ENCODE peak calls at places on chromosomes 4 and X, in four cellular contexts. D is NCI-H1105, N is left lung, R is head of caudate nucleus. A is an unnamed sample.

GRCh38 chr4:91734682-91735081 is 569.1 kb upstream of the GRID2 start:
- DNase-seq in D (no peak), N (no peak), R (no peak), A (peak; percentile 5)

GRCh38 chr4:3290476-3290875 is 2.3 kb upstream of the RGS12 start:
- DNase-seq in D (no peak), N (no peak), R (no peak), A (no peak)

GRCh38 chr4:188992706-188993105 is 853.5 kb downstream of the TRIML1 start:
- DNase-seq in D (no peak), N (no peak), R (no peak), A (no peak)

GRCh38 chr4:8770518-8771257 is 101.0 kb downstream of the HMX1 start:
- DNase-seq in D (no peak), N (peak; percentile 49), R (no peak), A (no peak)

GRCh38 chrX:21800344-21800770 is 39.1 kb upstream of the MBTPS2 start:
- DNase-seq in D (no peak), N (no peak), R (no peak), A (no peak)

GRCh38 chrX:40651620-40652223 is 4.4 kb upstream of the CXorf38 start:
- DNase-seq in D (peak; percentile 38), N (no peak), R (peak; percentile 38), A (peak; percentile 68)

GRCh38 chrX:153703036-153703370 is 15.3 kb downstream of the SLC6A8 start:
- DNase-seq in D (no peak), N (no peak), R (no peak), A (peak; percentile 80)

GRCh38 chr4:105147226-105148151 is 813 bp downstream of the TET2 start:
- DNase-seq in D (no peak), N (peak; percentile 56), R (peak; percentile 26), A (peak; percentile 45)

GRCh38 chr4:28558871-28559270 is 1698.2 kb downstream of the STIM2 start:
- DNase-seq in D (no peak), N (no peak), R (no peak), A (no peak)

GRCh38 chr4:155403886-155404285 is 27.1 kb upstream of the MAP9 start:
- DNase-seq in D (peak; percentile 49), N (no peak), R (no peak), A (no peak)

GRCh38 chr4:140116442-140117104 is 37.4 kb downstream of the MAML3 start:
- DNase-seq in D (no peak), N (no peak), R (no peak), A (no peak)

GRCh38 chrX:119266364-119266995 is 30.4 kb downstream of the PGRMC1 start:
- DNase-seq in D (no peak), N (no peak), R (no peak), A (peak; percentile 17)

GRCh38 chrX:7926501-7926900 is 712 bp downstream of the PNPLA4 start:
- DNase-seq in D (no peak), N (no peak), R (no peak), A (no peak)

GRCh38 chrX:69565247-69565815 is 50.6 kb upstream of the EDA start:
- DNase-seq in D (no peak), N (no peak), R (no peak), A (no peak)

GRCh38 chr4:160129439-160129838 is 1026.6 kb downstream of the RAPGEF2 start:
- DNase-seq in D (no peak), N (no peak), R (no peak), A (no peak)

GRCh38 chrX:1453951-1454785 is 1.5 kb upstream of the ASMTL start:
- DNase-seq in D (no peak), N (peak; percentile 97), R (peak; percentile 81), A (peak; percentile 74)

GRCh38 chr4:123750044-123750443 is 353.4 kb downstream of the SPRY1 start:
- DNase-seq in D (no peak), N (no peak), R (no peak), A (peak; percentile 81)

GRCh38 chrX:28880136-28880535 is 292.9 kb downstream of the IL1RAPL1 start:
- DNase-seq in D (no peak), N (no peak), R (no peak), A (no peak)

GRCh38 chr4:119623025-119623424 is 5.6 kb downstream of the PDE5A start:
- DNase-seq in D (no peak), N (no peak), R (no peak), A (no peak)

GRCh38 chr4:26032572-26033320 is 118.7 kb downstream of the SMIM20 start:
- DNase-seq in D (no peak), N (no peak), R (no peak), A (no peak)

GRCh38 chr4:47612116-47613023 is 127.3 kb downstream of the ATP10D start:
- DNase-seq in D (no peak), N (no peak), R (no peak), A (no peak)

GRCh38 chr4:69713593-69713992 is 46.8 kb downstream of the SULT1B1 start:
- DNase-seq in D (no peak), N (no peak), R (no peak), A (no peak)

GRCh38 chrX:71222929-71223328 is at the start of gene GJB1:
- DNase-seq in D (no peak), N (no peak), R (peak; percentile 61), A (no peak)

GRCh38 chrX:149508467-149508866 is 3.4 kb upstream of the IDS start:
- DNase-seq in D (no peak), N (no peak), R (no peak), A (no peak)

GRCh38 chr4:46844325-46844917 is 64.6 kb downstream of the COX7B2 start:
- DNase-seq in D (peak; percentile 52), N (no peak), R (no peak), A (peak; percentile 38)

GRCh38 chr4:42143996-42144395 is 8.5 kb downstream of the BEND4 start:
- DNase-seq in D (no peak), N (no peak), R (no peak), A (no peak)

GRCh38 chr4:78174931-78175330 is 117.8 kb downstream of the FRAS1 start:
- DNase-seq in D (no peak), N (no peak), R (no peak), A (no peak)

GRCh38 chrX:136032370-136032769 is 47.1 kb downstream of the SLC9A6 start:
- DNase-seq in D (no peak), N (no peak), R (no peak), A (no peak)

GRCh38 chrX:16839852-16840460 is 30.2 kb downstream of the RBBP7 start:
- DNase-seq in D (no peak), N (no peak), R (no peak), A (no peak)

GRCh38 chrX:118352566-118352965 is 6.7 kb downstream of the WDR44 start:
- DNase-seq in D (no peak), N (no peak), R (no peak), A (no peak)

GRCh38 chrX:11756354-11757318 is 1.4 kb upstream of the MSL3 start:
- DNase-seq in D (no peak), N (no peak), R (no peak), A (no peak)

GRCh38 chr4:168515222-168516011 is 18.6 kb downstream of the PALLD start:
- DNase-seq in D (peak; percentile 42), N (no peak), R (no peak), A (no peak)

GRCh38 chr4:16706251-16706650 is 192.2 kb downstream of the LDB2 start:
- DNase-seq in D (no peak), N (no peak), R (no peak), A (no peak)

GRCh38 chrX:133588827-133589226 is 173.5 kb upstream of the GPC4 start:
- DNase-seq in D (no peak), N (no peak), R (no peak), A (no peak)